ENCODE peak calls at places on chromosomes 3 and 15, in six cellular contexts. T, Z, B, P, A and X are unnamed samples.

GRCh38 chr15:100201376-100202280 is 140.1 kb downstream of the ADAMTS17 start:
- DNase-seq in T (no peak), Z (no peak), B (no peak), P (no peak), A (peak), X (no peak)

GRCh38 chr3:15636028-15636709 is 34.6 kb downstream of the BTD start:
- DNase-seq in T (peak), Z (no peak), B (no peak), P (no peak), A (no peak), X (peak)

GRCh38 chr3:104521606-104522336 is 844.9 kb upstream of the ALCAM start:
- DNase-seq in T (no peak), Z (no peak), B (no peak), P (no peak), A (no peak), X (no peak)

GRCh38 chr3:142976621-142977398 is 13.3 kb upstream of the PAQR9 start:
- DNase-seq in T (peak), Z (peak), B (no peak), P (peak), A (no peak), X (peak)

GRCh38 chr3:37174532-37175126 is at the start of gene LRRFIP2:
- DNase-seq in T (peak), Z (no peak), B (no peak), P (no peak), A (no peak), X (peak)

GRCh38 chr15:26866298-26867198 is at the start of gene GABRA5:
- DNase-seq in T (peak), Z (no peak), B (peak), P (no peak), A (peak), X (no peak)

GRCh38 chr15:66873856-66874255 is 171.8 kb downstream of the SMAD6 start:
- DNase-seq in T (no peak), Z (no peak), B (no peak), P (no peak), A (peak), X (no peak)

GRCh38 chr3:133944641-133945441 is 49.2 kb upstream of the RAB6B start:
- DNase-seq in T (peak), Z (peak), B (no peak), P (peak), A (no peak), X (peak)